ENCODE peak calls at places on chromosomes 2 and 18, in eight cellular contexts. One of them, this sample, is unnamed.

GRCh38 chr2:103805746-103806145 is 1043.9 kb downstream of the TMEM182 start:
- DNase-seq in effector CD4-positive, alpha-beta T cell: no peak
- DNase-seq in nucleus accumbens: no peak
- DNase-seq in right lobe of liver: no peak
- DNase-seq in hippocampal formation: no peak
- DNase-seq in T1000: no peak
- DNase-seq in breast epithelium: no peak
- DNase-seq in activated CD8-positive, alpha-beta memory T cell treated with anti-CD3 and anti-CD28 coated beads, Interleukin-2, amount 50 U/mL, for 4 hours: no peak
- DNase-seq in this sample: no peak

GRCh38 chr2:224078656-224079055 is 39.6 kb upstream of the SERPINE2 start:
- DNase-seq in effector CD4-positive, alpha-beta T cell: no peak
- DNase-seq in nucleus accumbens: no peak
- DNase-seq in right lobe of liver: no peak
- DNase-seq in hippocampal formation: no peak
- DNase-seq in T1000: no peak
- DNase-seq in breast epithelium: no peak
- DNase-seq in activated CD8-positive, alpha-beta memory T cell treated with anti-CD3 and anti-CD28 coated beads, Interleukin-2, amount 50 U/mL, for 4 hours: no peak
- DNase-seq in this sample: no peak

GRCh38 chr2:70712916-70713315 is 55.1 kb downstream of the ADD2 start:
- DNase-seq in effector CD4-positive, alpha-beta T cell: no peak
- DNase-seq in nucleus accumbens: no peak
- DNase-seq in right lobe of liver: no peak
- DNase-seq in hippocampal formation: no peak
- DNase-seq in T1000: no peak
- DNase-seq in breast epithelium: no peak
- DNase-seq in activated CD8-positive, alpha-beta memory T cell treated with anti-CD3 and anti-CD28 coated beads, Interleukin-2, amount 50 U/mL, for 4 hours: no peak
- DNase-seq in this sample: no peak

GRCh38 chr18:79772865-79773696 is 24.7 kb upstream of the KCNG2 start:
- DNase-seq in effector CD4-positive, alpha-beta T cell: no peak
- DNase-seq in nucleus accumbens: no peak
- DNase-seq in right lobe of liver: peak; percentile 29
- DNase-seq in hippocampal formation: no peak
- DNase-seq in T1000: no peak
- DNase-seq in breast epithelium: peak; percentile 37
- DNase-seq in activated CD8-positive, alpha-beta memory T cell treated with anti-CD3 and anti-CD28 coated beads, Interleukin-2, amount 50 U/mL, for 4 hours: no peak
- DNase-seq in this sample: peak; percentile 8

GRCh38 chr2:100242891-100243670 is 79.2 kb downstream of the LONRF2 start:
- DNase-seq in effector CD4-positive, alpha-beta T cell: peak; percentile 24
- DNase-seq in nucleus accumbens: no peak
- DNase-seq in right lobe of liver: peak; percentile 80
- DNase-seq in hippocampal formation: peak; percentile 30
- DNase-seq in T1000: no peak
- DNase-seq in breast epithelium: peak; percentile 72
- DNase-seq in activated CD8-positive, alpha-beta memory T cell treated with anti-CD3 and anti-CD28 coated beads, Interleukin-2, amount 50 U/mL, for 4 hours: peak; percentile 29
- DNase-seq in this sample: peak; percentile 73

GRCh38 chr2:191264647-191265079 is 19.5 kb downstream of the MYO1B start:
- DNase-seq in effector CD4-positive, alpha-beta T cell: no peak
- DNase-seq in nucleus accumbens: no peak
- DNase-seq in right lobe of liver: no peak
- DNase-seq in hippocampal formation: no peak
- DNase-seq in T1000: peak; percentile 5
- DNase-seq in breast epithelium: no peak
- DNase-seq in activated CD8-positive, alpha-beta memory T cell treated with anti-CD3 and anti-CD28 coated beads, Interleukin-2, amount 50 U/mL, for 4 hours: no peak
- DNase-seq in this sample: no peak

GRCh38 chr2:8574196-8575010 is 107.5 kb upstream of the ID2 start:
- DNase-seq in effector CD4-positive, alpha-beta T cell: no peak
- DNase-seq in nucleus accumbens: no peak
- DNase-seq in right lobe of liver: no peak
- DNase-seq in hippocampal formation: no peak
- DNase-seq in T1000: no peak
- DNase-seq in breast epithelium: no peak
- DNase-seq in activated CD8-positive, alpha-beta memory T cell treated with anti-CD3 and anti-CD28 coated beads, Interleukin-2, amount 50 U/mL, for 4 hours: no peak
- DNase-seq in this sample: peak; percentile 70

GRCh38 chr2:42792583-42793313 is at the start of gene HAAO:
- DNase-seq in effector CD4-positive, alpha-beta T cell: no peak
- DNase-seq in nucleus accumbens: no peak
- DNase-seq in right lobe of liver: peak; percentile 93
- DNase-seq in hippocampal formation: no peak
- DNase-seq in T1000: no peak
- DNase-seq in breast epithelium: no peak
- DNase-seq in activated CD8-positive, alpha-beta memory T cell treated with anti-CD3 and anti-CD28 coated beads, Interleukin-2, amount 50 U/mL, for 4 hours: no peak
- DNase-seq in this sample: peak; percentile 76

GRCh38 chr2:159712929-159713575 is 746 bp downstream of the MARCHF7 start:
- DNase-seq in effector CD4-positive, alpha-beta T cell: no peak
- DNase-seq in nucleus accumbens: no peak
- DNase-seq in right lobe of liver: no peak
- DNase-seq in hippocampal formation: no peak
- DNase-seq in T1000: no peak
- DNase-seq in breast epithelium: no peak
- DNase-seq in activated CD8-positive, alpha-beta memory T cell treated with anti-CD3 and anti-CD28 coated beads, Interleukin-2, amount 50 U/mL, for 4 hours: no peak
- DNase-seq in this sample: no peak

GRCh38 chr2:68589963-68590362 is 53.4 kb upstream of the PROKR1 start:
- DNase-seq in effector CD4-positive, alpha-beta T cell: no peak
- DNase-seq in nucleus accumbens: no peak
- DNase-seq in right lobe of liver: no peak
- DNase-seq in hippocampal formation: no peak
- DNase-seq in T1000: no peak
- DNase-seq in breast epithelium: no peak
- DNase-seq in activated CD8-positive, alpha-beta memory T cell treated with anti-CD3 and anti-CD28 coated beads, Interleukin-2, amount 50 U/mL, for 4 hours: no peak
- DNase-seq in this sample: no peak

GRCh38 chr2:188884051-188884450 is 90.1 kb upstream of the COL3A1 start:
- DNase-seq in effector CD4-positive, alpha-beta T cell: no peak
- DNase-seq in nucleus accumbens: no peak
- DNase-seq in right lobe of liver: no peak
- DNase-seq in hippocampal formation: no peak
- DNase-seq in T1000: no peak
- DNase-seq in breast epithelium: no peak
- DNase-seq in activated CD8-positive, alpha-beta memory T cell treated with anti-CD3 and anti-CD28 coated beads, Interleukin-2, amount 50 U/mL, for 4 hours: no peak
- DNase-seq in this sample: no peak

GRCh38 chr2:135052997-135053474 is 944 bp downstream of the RAB3GAP1 start:
- DNase-seq in effector CD4-positive, alpha-beta T cell: no peak
- DNase-seq in nucleus accumbens: no peak
- DNase-seq in right lobe of liver: no peak
- DNase-seq in hippocampal formation: no peak
- DNase-seq in T1000: no peak
- DNase-seq in breast epithelium: no peak
- DNase-seq in activated CD8-positive, alpha-beta memory T cell treated with anti-CD3 and anti-CD28 coated beads, Interleukin-2, amount 50 U/mL, for 4 hours: peak; percentile 19
- DNase-seq in this sample: no peak

GRCh38 chr2:112154246-112155110 is 16.3 kb downstream of the FBLN7 start:
- DNase-seq in effector CD4-positive, alpha-beta T cell: peak; percentile 51
- DNase-seq in nucleus accumbens: no peak
- DNase-seq in right lobe of liver: no peak
- DNase-seq in hippocampal formation: no peak
- DNase-seq in T1000: no peak
- DNase-seq in breast epithelium: no peak
- DNase-seq in activated CD8-positive, alpha-beta memory T cell treated with anti-CD3 and anti-CD28 coated beads, Interleukin-2, amount 50 U/mL, for 4 hours: no peak
- DNase-seq in this sample: no peak

GRCh38 chr2:95314964-95315611 is 17.9 kb downstream of the KCNIP3 start:
- DNase-seq in effector CD4-positive, alpha-beta T cell: no peak
- DNase-seq in nucleus accumbens: no peak
- DNase-seq in right lobe of liver: peak; percentile 62
- DNase-seq in hippocampal formation: peak; percentile 74
- DNase-seq in T1000: peak; percentile 17
- DNase-seq in breast epithelium: no peak
- DNase-seq in activated CD8-positive, alpha-beta memory T cell treated with anti-CD3 and anti-CD28 coated beads, Interleukin-2, amount 50 U/mL, for 4 hours: no peak
- DNase-seq in this sample: peak; percentile 59

GRCh38 chr2:182435754-182436153 is 8.9 kb upstream of the PDE1A start:
- DNase-seq in effector CD4-positive, alpha-beta T cell: no peak
- DNase-seq in nucleus accumbens: no peak
- DNase-seq in right lobe of liver: no peak
- DNase-seq in hippocampal formation: no peak
- DNase-seq in T1000: no peak
- DNase-seq in breast epithelium: no peak
- DNase-seq in activated CD8-positive, alpha-beta memory T cell treated with anti-CD3 and anti-CD28 coated beads, Interleukin-2, amount 50 U/mL, for 4 hours: no peak
- DNase-seq in this sample: no peak

GRCh38 chr2:15560404-15560987 is 638 bp downstream of the NBAS start:
- DNase-seq in effector CD4-positive, alpha-beta T cell: no peak
- DNase-seq in nucleus accumbens: no peak
- DNase-seq in right lobe of liver: peak; percentile 56
- DNase-seq in hippocampal formation: no peak
- DNase-seq in T1000: no peak
- DNase-seq in breast epithelium: no peak
- DNase-seq in activated CD8-positive, alpha-beta memory T cell treated with anti-CD3 and anti-CD28 coated beads, Interleukin-2, amount 50 U/mL, for 4 hours: peak; percentile 15
- DNase-seq in this sample: peak; percentile 37

GRCh38 chr2:54106631-54107454 is 8.6 kb upstream of the ACYP2 start:
- DNase-seq in effector CD4-positive, alpha-beta T cell: peak; percentile 16
- DNase-seq in nucleus accumbens: no peak
- DNase-seq in right lobe of liver: no peak
- DNase-seq in hippocampal formation: peak; percentile 25
- DNase-seq in T1000: peak; percentile 37
- DNase-seq in breast epithelium: no peak
- DNase-seq in activated CD8-positive, alpha-beta memory T cell treated with anti-CD3 and anti-CD28 coated beads, Interleukin-2, amount 50 U/mL, for 4 hours: peak; percentile 41
- DNase-seq in this sample: no peak

GRCh38 chr2:70855679-70856078 is 20.1 kb upstream of the CD207 start:
- DNase-seq in effector CD4-positive, alpha-beta T cell: no peak
- DNase-seq in nucleus accumbens: no peak
- DNase-seq in right lobe of liver: no peak
- DNase-seq in hippocampal formation: no peak
- DNase-seq in T1000: no peak
- DNase-seq in breast epithelium: no peak
- DNase-seq in activated CD8-positive, alpha-beta memory T cell treated with anti-CD3 and anti-CD28 coated beads, Interleukin-2, amount 50 U/mL, for 4 hours: no peak
- DNase-seq in this sample: no peak

GRCh38 chr2:199379251-199379650 is 78.5 kb downstream of the SATB2 start:
- DNase-seq in effector CD4-positive, alpha-beta T cell: no peak
- DNase-seq in nucleus accumbens: no peak
- DNase-seq in right lobe of liver: no peak
- DNase-seq in hippocampal formation: no peak
- DNase-seq in T1000: peak; percentile 2
- DNase-seq in breast epithelium: no peak
- DNase-seq in activated CD8-positive, alpha-beta memory T cell treated with anti-CD3 and anti-CD28 coated beads, Interleukin-2, amount 50 U/mL, for 4 hours: no peak
- DNase-seq in this sample: no peak